ENCODE peak calls at places on chromosome 21, in six cellular contexts. One of them, this sample, is unnamed.

GRCh38 chr21:35940074-35940927 is 120.0 kb downstream of the SETD4 start:
- DNase-seq in tibial nerve: peak; percentile 25
- DNase-seq in neuronal stem cell: peak; percentile 71
- DNase-seq in cardiac muscle cell: peak; percentile 89
- DNase-seq in HCT116: peak; percentile 68
- DNase-seq in astrocyte: peak; percentile 60
- DNase-seq in this sample: peak; percentile 58

GRCh38 chr21:39313042-39313456 is 383 bp downstream of the BRWD1 start:
- DNase-seq in HCT116: no peak
- DNase-seq in neuronal stem cell: peak; percentile 26
- DNase-seq in tibial nerve: no peak
- DNase-seq in astrocyte: no peak
- DNase-seq in cardiac muscle cell: no peak
- DNase-seq in this sample: no peak

GRCh38 chr21:30014883-30015282 is 75.1 kb upstream of the GRIK1 start:
- DNase-seq in tibial nerve: no peak
- DNase-seq in HCT116: no peak
- DNase-seq in cardiac muscle cell: no peak
- DNase-seq in astrocyte: no peak
- DNase-seq in neuronal stem cell: no peak
- DNase-seq in this sample: no peak

GRCh38 chr21:27380303-27380702 is 413.4 kb upstream of the ADAMTS5 start:
- DNase-seq in cardiac muscle cell: no peak
- DNase-seq in tibial nerve: no peak
- DNase-seq in HCT116: no peak
- DNase-seq in neuronal stem cell: no peak
- DNase-seq in astrocyte: no peak
- DNase-seq in this sample: no peak

GRCh38 chr21:28336299-28336698 is 656.4 kb downstream of the LTN1 start:
- DNase-seq in neuronal stem cell: no peak
- DNase-seq in cardiac muscle cell: peak; percentile 92
- DNase-seq in HCT116: no peak
- DNase-seq in tibial nerve: no peak
- DNase-seq in astrocyte: peak; percentile 62
- DNase-seq in this sample: no peak

GRCh38 chr21:38751379-38752050 is 54.2 kb upstream of the ETS2 start:
- DNase-seq in cardiac muscle cell: peak; percentile 95
- DNase-seq in tibial nerve: peak; percentile 63
- DNase-seq in neuronal stem cell: no peak
- DNase-seq in astrocyte: peak; percentile 80
- DNase-seq in HCT116: no peak
- DNase-seq in this sample: no peak

GRCh38 chr21:25997788-25998611 is 172.6 kb downstream of the APP start:
- DNase-seq in cardiac muscle cell: peak; percentile 28
- DNase-seq in astrocyte: no peak
- DNase-seq in HCT116: peak; percentile 65
- DNase-seq in neuronal stem cell: peak; percentile 65
- DNase-seq in tibial nerve: no peak
- DNase-seq in this sample: peak; percentile 63

GRCh38 chr21:38903578-38904193 is 98.0 kb downstream of the ETS2 start:
- DNase-seq in HCT116: no peak
- DNase-seq in tibial nerve: no peak
- DNase-seq in neuronal stem cell: no peak
- DNase-seq in astrocyte: no peak
- DNase-seq in cardiac muscle cell: no peak
- DNase-seq in this sample: no peak

GRCh38 chr21:30072496-30072895 is 94.1 kb downstream of the CLDN17 start:
- DNase-seq in tibial nerve: no peak
- DNase-seq in astrocyte: no peak
- DNase-seq in neuronal stem cell: no peak
- DNase-seq in HCT116: no peak
- DNase-seq in cardiac muscle cell: peak; percentile 50
- DNase-seq in this sample: no peak

GRCh38 chr21:30194701-30195299 is 21.1 kb downstream of the CLDN8 start:
- DNase-seq in neuronal stem cell: peak; percentile 35
- DNase-seq in HCT116: no peak
- DNase-seq in tibial nerve: no peak
- DNase-seq in astrocyte: no peak
- DNase-seq in cardiac muscle cell: peak; percentile 62
- DNase-seq in this sample: no peak

GRCh38 chr21:35120631-35121180 is 71.6 kb upstream of the RUNX1 start:
- DNase-seq in neuronal stem cell: no peak
- DNase-seq in astrocyte: no peak
- DNase-seq in cardiac muscle cell: no peak
- DNase-seq in HCT116: no peak
- DNase-seq in tibial nerve: no peak
- DNase-seq in this sample: no peak

GRCh38 chr21:28216976-28217523 is 775.6 kb downstream of the LTN1 start:
- DNase-seq in HCT116: no peak
- DNase-seq in astrocyte: no peak
- DNase-seq in cardiac muscle cell: no peak
- DNase-seq in neuronal stem cell: no peak
- DNase-seq in tibial nerve: no peak
- DNase-seq in this sample: no peak

GRCh38 chr21:36134820-36135390 is at the start of gene CBR3:
- DNase-seq in tibial nerve: peak; percentile 66
- DNase-seq in HCT116: no peak
- DNase-seq in neuronal stem cell: no peak
- DNase-seq in astrocyte: peak; percentile 40
- DNase-seq in cardiac muscle cell: peak; percentile 77
- DNase-seq in this sample: no peak

GRCh38 chr21:34034369-34035014 is 38.9 kb upstream of the MRPS6 start:
- DNase-seq in neuronal stem cell: no peak
- DNase-seq in tibial nerve: no peak
- DNase-seq in astrocyte: no peak
- DNase-seq in HCT116: no peak
- DNase-seq in cardiac muscle cell: no peak
- DNase-seq in this sample: no peak

GRCh38 chr21:29149771-29150425 is 19.5 kb downstream of the MAP3K7CL start:
- DNase-seq in HCT116: no peak
- DNase-seq in astrocyte: peak; percentile 67
- DNase-seq in cardiac muscle cell: peak; percentile 42
- DNase-seq in tibial nerve: no peak
- DNase-seq in neuronal stem cell: no peak
- DNase-seq in this sample: no peak

GRCh38 chr21:34926784-34927548 is 122.1 kb downstream of the RUNX1 start:
- DNase-seq in cardiac muscle cell: peak; percentile 53
- DNase-seq in HCT116: no peak
- DNase-seq in astrocyte: no peak
- DNase-seq in neuronal stem cell: no peak
- DNase-seq in tibial nerve: no peak
- DNase-seq in this sample: no peak

GRCh38 chr21:25733859-25734653 is 648 bp downstream of the ATP5PF start:
- DNase-seq in tibial nerve: no peak
- DNase-seq in astrocyte: peak; percentile 36
- DNase-seq in HCT116: no peak
- DNase-seq in neuronal stem cell: no peak
- DNase-seq in cardiac muscle cell: peak; percentile 27
- DNase-seq in this sample: peak; percentile 32

GRCh38 chr21:38954450-38955059 is 148.8 kb downstream of the ETS2 start:
- DNase-seq in tibial nerve: no peak
- DNase-seq in neuronal stem cell: no peak
- DNase-seq in astrocyte: no peak
- DNase-seq in cardiac muscle cell: no peak
- DNase-seq in HCT116: no peak
- DNase-seq in this sample: no peak

GRCh38 chr21:40511976-40512375 is 335.0 kb downstream of the DSCAM start:
- DNase-seq in HCT116: no peak
- DNase-seq in astrocyte: peak; percentile 47
- DNase-seq in neuronal stem cell: no peak
- DNase-seq in cardiac muscle cell: no peak
- DNase-seq in tibial nerve: no peak
- DNase-seq in this sample: no peak

GRCh38 chr21:33936221-33937038 is 20.8 kb upstream of the ATP5PO start:
- DNase-seq in cardiac muscle cell: no peak
- DNase-seq in astrocyte: no peak
- DNase-seq in neuronal stem cell: no peak
- DNase-seq in tibial nerve: no peak
- DNase-seq in HCT116: no peak
- DNase-seq in this sample: peak; percentile 67

GRCh38 chr21:26441081-26441610 is 131.9 kb downstream of the CYYR1 start:
- DNase-seq in neuronal stem cell: no peak
- DNase-seq in HCT116: no peak
- DNase-seq in cardiac muscle cell: no peak
- DNase-seq in astrocyte: no peak
- DNase-seq in tibial nerve: no peak
- DNase-seq in this sample: no peak

GRCh38 chr21:43752758-43753438 is 23.2 kb downstream of the CSTB start:
- DNase-seq in astrocyte: no peak
- DNase-seq in HCT116: no peak
- DNase-seq in cardiac muscle cell: no peak
- DNase-seq in tibial nerve: no peak
- DNase-seq in neuronal stem cell: no peak
- DNase-seq in this sample: no peak
- H3K36me3 ChIP-seq in astrocyte: peaks cover 11% of the 10 kb centered on the region
- H3K36me3 ChIP-seq in HCT116: peaks cover 69% of the 10 kb centered on the region
- H3K36me3 ChIP-seq in cardiac muscle cell: peaks cover 8% of the 10 kb centered on the region
- H3K36me3 ChIP-seq in tibial nerve: peaks cover 99% of the 10 kb centered on the region
- H3K36me3 ChIP-seq in neuronal stem cell: peaks cover 26% of the 10 kb centered on the region
- H3K36me3 ChIP-seq in this sample: peaks cover 61% of the 10 kb centered on the region

DNA sequence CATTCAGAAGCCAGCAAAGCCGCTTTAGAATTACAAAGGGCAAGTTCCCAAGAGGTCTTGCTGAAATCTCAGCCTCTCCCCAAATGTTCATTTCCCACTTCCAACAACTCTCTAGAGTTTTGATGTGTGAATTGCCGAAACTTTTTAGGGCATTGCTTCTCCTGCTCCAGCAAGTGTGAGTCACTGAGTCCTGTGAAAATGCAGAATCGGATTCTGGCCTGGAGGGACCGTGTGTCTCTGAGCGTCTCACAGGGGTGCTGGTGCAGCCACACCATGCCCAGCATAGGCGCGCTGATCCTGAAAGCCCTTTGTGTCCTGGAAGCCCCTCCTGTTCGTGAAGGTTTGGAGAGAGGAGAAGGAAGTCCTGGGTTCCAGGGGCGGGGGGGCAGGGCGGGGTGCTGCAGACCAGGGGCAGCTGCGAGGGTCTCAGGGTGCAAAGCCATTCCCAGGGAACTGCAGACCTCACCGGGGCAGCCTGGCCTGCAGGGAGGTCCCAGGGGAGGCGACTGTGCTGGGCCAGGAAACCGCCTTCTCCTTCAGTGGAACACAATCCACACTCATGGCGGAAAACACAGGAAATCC is 43.7 kb upstream of the ADARB1 start:
- DNase-seq in cardiac muscle cell: peak; percentile 43
- DNase-seq in astrocyte: no peak
- DNase-seq in tibial nerve: peak; percentile 8
- DNase-seq in HCT116: no peak
- DNase-seq in neuronal stem cell: no peak
- DNase-seq in this sample: no peak
- H3K4me3 ChIP-seq in cardiac muscle cell: no peak overlapping the region
- H3K4me3 ChIP-seq in astrocyte: no peak overlapping the region
- H3K4me3 ChIP-seq in tibial nerve: no peak overlapping the region
- H3K4me3 ChIP-seq in HCT116: no peak overlapping the region
- H3K4me3 ChIP-seq in neuronal stem cell: no peak overlapping the region
- H3K4me3 ChIP-seq in this sample: no peak overlapping the region

DNA sequence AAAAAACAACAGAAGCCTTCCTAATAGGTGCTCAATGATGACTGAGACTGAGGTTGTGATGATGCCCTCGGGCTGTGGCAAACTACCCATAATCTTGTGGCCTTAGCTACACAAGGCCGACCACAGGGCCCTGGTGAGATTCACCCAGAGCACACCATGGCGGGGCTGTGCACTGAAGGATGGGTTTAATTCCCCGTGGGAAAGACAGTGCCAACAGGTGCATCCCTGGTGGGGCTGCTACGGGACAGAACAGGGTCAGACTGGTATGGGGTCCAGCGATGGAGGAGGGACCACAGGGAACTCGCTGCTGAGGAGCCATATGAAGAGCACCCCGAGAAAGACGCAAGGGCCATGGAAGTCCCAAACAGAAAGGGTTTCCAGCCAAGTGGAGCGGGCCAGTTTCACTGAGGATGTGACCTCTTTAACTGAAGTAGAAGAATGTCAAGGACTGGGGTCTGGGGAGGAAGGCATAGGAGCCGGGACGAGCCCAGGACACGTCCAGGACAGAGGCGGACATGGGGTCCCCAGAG is 21.3 kb downstream of the PRDM15 start:
- DNase-seq in HCT116: no peak
- DNase-seq in astrocyte: no peak
- DNase-seq in cardiac muscle cell: no peak
- DNase-seq in tibial nerve: no peak
- DNase-seq in neuronal stem cell: no peak
- DNase-seq in this sample: no peak
- H3K36me3 ChIP-seq in HCT116: no peaks in the 10 kb centered on the region
- H3K36me3 ChIP-seq in astrocyte: peaks cover 9% of the 10 kb centered on the region
- H3K36me3 ChIP-seq in cardiac muscle cell: no peaks in the 10 kb centered on the region
- H3K36me3 ChIP-seq in tibial nerve: peaks cover 71% of the 10 kb centered on the region
- H3K36me3 ChIP-seq in neuronal stem cell: peaks cover 20% of the 10 kb centered on the region
- H3K36me3 ChIP-seq in this sample: peaks cover 4% of the 10 kb centered on the region

GRCh38 chr21:41918561-41919358 is 35.1 kb downstream of the C2CD2 start:
- DNase-seq in cardiac muscle cell: no peak
- DNase-seq in astrocyte: no peak
- DNase-seq in tibial nerve: no peak
- DNase-seq in neuronal stem cell: no peak
- DNase-seq in HCT116: no peak
- DNase-seq in this sample: no peak

GRCh38 chr21:41924355-41924754 is 29.5 kb downstream of the C2CD2 start:
- DNase-seq in HCT116: no peak
- DNase-seq in astrocyte: peak; percentile 53
- DNase-seq in neuronal stem cell: no peak
- DNase-seq in tibial nerve: no peak
- DNase-seq in cardiac muscle cell: no peak
- DNase-seq in this sample: no peak

GRCh38 chr21:41923641-41924342 is 30.0 kb downstream of the C2CD2 start:
- DNase-seq in cardiac muscle cell: peak; percentile 25
- DNase-seq in tibial nerve: no peak
- DNase-seq in astrocyte: peak; percentile 71
- DNase-seq in neuronal stem cell: no peak
- DNase-seq in HCT116: no peak
- DNase-seq in this sample: no peak

GRCh38 chr21:41919666-41920398 is 34.0 kb downstream of the C2CD2 start:
- DNase-seq in neuronal stem cell: no peak
- DNase-seq in HCT116: no peak
- DNase-seq in cardiac muscle cell: no peak
- DNase-seq in astrocyte: no peak
- DNase-seq in tibial nerve: no peak
- DNase-seq in this sample: no peak

DNA sequence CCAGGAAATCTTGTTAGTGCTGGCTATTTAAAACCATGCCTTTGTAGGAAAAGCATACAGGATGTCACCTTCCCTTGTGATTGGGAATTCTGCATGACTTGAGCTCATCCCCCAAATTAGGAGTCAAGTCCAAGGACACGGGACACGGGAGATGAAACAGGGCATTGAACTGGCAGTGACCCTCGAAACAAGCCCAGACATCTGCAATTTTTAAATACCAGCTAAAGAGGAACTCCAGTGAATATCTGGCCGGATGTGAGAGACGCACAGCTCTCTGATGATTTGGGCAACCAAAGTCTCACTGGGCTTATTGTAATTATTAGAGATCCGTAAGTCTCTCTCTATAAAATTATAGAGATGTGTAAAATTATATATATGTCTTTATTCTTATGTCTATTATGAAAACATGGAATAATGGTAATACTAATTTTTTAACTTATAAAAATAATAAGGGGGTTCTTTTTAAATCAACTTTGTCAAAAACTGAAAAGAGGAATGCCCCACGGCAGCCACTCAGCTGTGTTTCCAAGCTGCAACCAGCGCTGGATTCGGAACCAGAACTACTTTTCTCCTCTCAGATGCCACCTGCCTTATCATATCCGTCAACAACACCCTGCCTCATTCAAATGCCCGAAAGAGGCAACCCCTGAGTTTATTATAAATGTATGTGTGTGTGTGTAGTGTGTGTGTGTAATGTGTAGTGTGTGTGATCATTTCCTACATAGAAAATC is 32.6 kb downstream of the C2CD2 start:
- DNase-seq in cardiac muscle cell: no peak
- DNase-seq in neuronal stem cell: no peak
- DNase-seq in astrocyte: no peak
- DNase-seq in HCT116: no peak
- DNase-seq in tibial nerve: no peak
- DNase-seq in this sample: no peak
- H3K4me3 ChIP-seq in cardiac muscle cell: no peak overlapping the region
- H3K4me3 ChIP-seq in neuronal stem cell: no peak overlapping the region
- H3K4me3 ChIP-seq in astrocyte: no peak overlapping the region
- H3K4me3 ChIP-seq in HCT116: no peak overlapping the region
- H3K4me3 ChIP-seq in tibial nerve: no peak overlapping the region
- H3K4me3 ChIP-seq in this sample: no peak overlapping the region

This sample was measured in HAP-1.